ENCODE peak calls at places on chromosomes 3 and 15, in four cellular contexts. O, P, G and Z are unnamed samples. For H3K4me1, the result is how much of the 10 kb centered on the place peaks cover.

GRCh38 chr15:74842581-74843444 is at the start of gene ULK3:
- DNase-seq in P (peak), O (peak), G (peak), Z (peak)

GRCh38 chr3:128052831-128053419 is 688 bp downstream of the SEC61A1 start:
- DNase-seq in P (no peak), G (no peak), O (no peak), Z (no peak)

GRCh38 chr3:177106184-177106583 is 91.1 kb downstream of the TBL1XR1 start:
- DNase-seq in O (no peak), G (no peak), P (no peak), Z (no peak)

GRCh38 chr3:37849146-37849545 is 12.5 kb upstream of the CTDSPL start:
- DNase-seq in P (no peak), O (no peak), G (no peak), Z (no peak)

GRCh38 chr3:129058441-129059194 is 2.0 kb upstream of the GP9 start:
- DNase-seq in P (no peak), O (no peak), G (no peak), Z (peak)

GRCh38 chr3:184354121-184354728 is 7.2 kb downstream of the CLCN2 start:
- DNase-seq in G (peak), P (peak), O (no peak), Z (peak)

GRCh38 chr15:85924088-85924487 is 129.4 kb upstream of the KLHL25 start:
- DNase-seq in P (peak), O (no peak), G (no peak), Z (no peak)

GRCh38 chr3:128727059-128727458 is 1.1 kb downstream of the RAB7A start:
- DNase-seq in O (no peak), G (no peak), P (no peak), Z (no peak)

GRCh38 chr3:104323226-104323625 is 1043.5 kb upstream of the ALCAM start:
- DNase-seq in O (no peak), P (no peak), G (no peak), Z (no peak)

GRCh38 chr3:151974067-151974466 is 100.6 kb downstream of the SUCNR1 start:
- DNase-seq in G (no peak), P (no peak), O (no peak), Z (no peak)

GRCh38 chr3:114365909-114366308 is 72.1 kb downstream of the TIGIT start:
- DNase-seq in O (no peak), G (no peak), P (no peak), Z (no peak)

GRCh38 chr3:52218953-52219650 is 6.3 kb downstream of the TLR9 start:
- DNase-seq in G (no peak), O (peak), P (peak), Z (peak)

GRCh38 chr3:52221141-52221562 is 4.3 kb downstream of the TLR9 start:
- DNase-seq in P (no peak), O (no peak), G (no peak), Z (no peak)

GRCh38 chr3:52221563-52222318 is 3.7 kb downstream of the TLR9 start:
- DNase-seq in P (peak), G (no peak), O (peak), Z (no peak)

GRCh38 chr3:52218454-52218853 is 7.0 kb downstream of the TLR9 start:
- DNase-seq in G (peak), P (peak), O (no peak), Z (no peak)

DNA sequence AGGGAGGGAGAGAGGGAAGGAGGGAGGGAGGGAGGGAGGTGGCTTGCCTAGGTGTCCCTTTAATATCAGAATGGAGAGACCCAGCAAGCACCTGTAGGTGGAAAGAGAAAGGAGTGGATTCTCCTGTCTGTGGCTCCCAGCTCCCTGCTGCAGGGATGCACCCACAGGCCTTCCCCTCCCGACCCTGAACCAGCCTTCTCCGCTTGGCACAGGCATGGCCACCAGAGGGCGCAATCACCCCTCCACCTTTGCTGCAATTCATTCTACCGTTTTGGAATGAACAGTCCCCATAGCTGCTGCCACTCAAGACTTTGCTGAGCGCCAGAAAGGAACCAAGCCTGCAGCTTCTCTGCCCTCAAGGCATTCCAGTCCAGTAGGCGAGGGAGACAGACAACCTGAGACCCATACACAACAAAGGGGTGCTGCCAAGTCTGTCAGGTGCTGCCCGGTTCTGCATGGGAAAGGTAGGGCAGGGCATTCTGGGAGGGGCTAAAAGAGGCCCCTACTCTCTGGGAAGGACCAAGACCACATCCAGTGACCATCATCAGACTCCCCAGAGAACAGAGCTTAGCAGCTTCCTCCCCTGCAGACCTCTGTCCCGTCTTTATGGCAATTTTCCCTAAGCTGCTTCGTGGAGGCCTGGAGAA is 4.9 kb downstream of the TLR9 start:
- DNase-seq in G (peak), O (peak), P (peak), Z (peak)
- H3K4me1 ChIP-seq in G (half or more), O (under half), P (half or more), Z (under half)

DNA sequence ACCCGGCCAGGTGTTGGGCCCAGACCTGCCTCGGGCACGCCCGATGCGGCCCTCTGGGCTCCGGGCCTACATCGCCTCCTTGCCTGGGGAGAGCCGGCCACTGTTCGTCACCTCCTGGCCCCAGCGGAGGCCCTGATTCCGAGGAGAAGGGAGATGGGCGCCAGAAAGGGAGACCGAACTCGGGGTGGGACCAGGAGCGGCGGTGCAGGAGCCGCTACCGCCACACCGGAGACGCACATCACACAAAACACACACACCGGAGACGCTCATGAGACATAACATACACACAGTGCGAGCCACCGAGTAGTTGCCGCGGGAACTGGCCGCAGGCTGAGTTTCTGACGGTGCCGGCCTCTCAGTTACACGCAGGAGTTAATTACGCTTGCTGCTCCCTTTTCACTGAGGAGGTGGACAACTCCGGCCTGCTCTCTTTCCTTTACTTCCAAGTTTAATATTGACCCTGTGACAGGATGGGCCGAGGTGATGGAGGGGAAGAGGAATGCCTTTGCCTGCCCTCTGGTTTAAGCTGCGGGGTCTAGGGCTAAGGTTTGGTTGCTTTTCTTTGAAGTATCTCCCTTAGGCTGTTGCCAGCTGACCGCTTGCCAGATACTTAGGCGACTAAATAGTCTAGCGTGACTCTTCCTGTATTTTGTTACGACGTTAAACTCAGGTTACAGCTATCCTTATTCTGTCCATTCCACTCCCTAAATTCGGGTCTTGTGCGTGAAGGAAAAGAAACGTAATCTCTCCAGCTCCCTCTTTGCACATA is 592 bp downstream of the PCNP start:
- DNase-seq in P (peak), G (peak), O (peak), Z (peak)
- TF ChIP-seq POLR2AphosphoS5 in P (no peak), G (no peak), O (no peak), Z (peak)

DNA sequence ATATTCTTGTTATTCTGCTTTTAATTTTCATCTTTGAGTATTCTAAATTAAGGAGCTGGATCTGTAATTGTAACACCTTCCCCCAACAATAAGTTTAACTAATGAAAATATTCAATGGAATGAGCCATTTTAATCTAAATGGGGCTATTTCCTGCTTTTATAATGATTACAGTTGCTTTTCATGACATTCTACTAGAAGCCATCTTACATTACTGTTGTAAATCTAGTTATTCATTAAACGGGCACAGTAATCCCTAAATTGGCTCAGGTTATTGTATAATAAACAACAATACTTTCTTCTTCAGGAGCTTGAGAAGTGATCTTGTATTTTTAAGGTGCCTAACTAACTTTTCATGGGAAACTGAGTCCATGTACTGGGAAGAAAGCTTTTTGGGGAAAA is 8.5 kb downstream of the FLNB start:
- DNase-seq in P (no peak), O (no peak), G (no peak), Z (no peak)
- H3K4me1 ChIP-seq in P (under half), O (under half), G (under half), Z (under half)

GRCh38 chr3:171876651-171877272 is 33.6 kb downstream of the TMEM212 start:
- DNase-seq in P (no peak), G (no peak), O (no peak), Z (no peak)
- TF ChIP-seq POLR2AphosphoS5 in P (no peak), G (no peak), O (no peak), Z (no peak)